ENCODE peak calls at places on chromosomes 13 and 19, in nine cellular contexts. One of them, this sample, is unnamed.

GRCh38 chr19:39032164-39032918 is at the start of gene FBXO27:
- DNase-seq in vagina: no peak
- DNase-seq in sigmoid colon: no peak
- DNase-seq in stomach: no peak
- DNase-seq in HL-60: no peak
- DNase-seq in GM12878: no peak
- DNase-seq in endothelial cell of umbilical vein: no peak
- DNase-seq in esophagus muscularis mucosa: no peak
- DNase-seq in breast epithelium: no peak
- DNase-seq in this sample: peak

GRCh38 chr19:50378169-50378862 is 2.1 kb downstream of the NR1H2 start:
- DNase-seq in vagina: no peak
- DNase-seq in sigmoid colon: peak
- DNase-seq in stomach: no peak
- DNase-seq in HL-60: no peak
- DNase-seq in GM12878: no peak
- DNase-seq in endothelial cell of umbilical vein: no peak
- DNase-seq in esophagus muscularis mucosa: no peak
- DNase-seq in breast epithelium: no peak
- DNase-seq in this sample: no peak

GRCh38 chr19:4705413-4706131 is 18.1 kb downstream of the DPP9 start:
- DNase-seq in vagina: no peak
- DNase-seq in sigmoid colon: no peak
- DNase-seq in stomach: no peak
- DNase-seq in HL-60: no peak
- DNase-seq in GM12878: no peak
- DNase-seq in endothelial cell of umbilical vein: no peak
- DNase-seq in esophagus muscularis mucosa: no peak
- DNase-seq in breast epithelium: no peak
- DNase-seq in this sample: no peak

GRCh38 chr19:17205237-17206140 is 9.7 kb upstream of the USE1 start:
- DNase-seq in vagina: no peak
- DNase-seq in sigmoid colon: peak
- DNase-seq in stomach: peak
- DNase-seq in HL-60: no peak
- DNase-seq in GM12878: no peak
- DNase-seq in endothelial cell of umbilical vein: peak
- DNase-seq in esophagus muscularis mucosa: no peak
- DNase-seq in breast epithelium: peak
- DNase-seq in this sample: no peak

GRCh38 chr19:49881672-49882394 is 4.3 kb downstream of the TBC1D17 start:
- DNase-seq in vagina: no peak
- DNase-seq in sigmoid colon: no peak
- DNase-seq in stomach: no peak
- DNase-seq in HL-60: no peak
- DNase-seq in GM12878: no peak
- DNase-seq in endothelial cell of umbilical vein: no peak
- DNase-seq in esophagus muscularis mucosa: no peak
- DNase-seq in breast epithelium: no peak
- DNase-seq in this sample: no peak

GRCh38 chr19:41575998-41576397 is at the start of gene CEACAM21:
- DNase-seq in vagina: no peak
- DNase-seq in sigmoid colon: no peak
- DNase-seq in stomach: peak
- DNase-seq in HL-60: peak
- DNase-seq in GM12878: no peak
- DNase-seq in endothelial cell of umbilical vein: no peak
- DNase-seq in esophagus muscularis mucosa: peak
- DNase-seq in breast epithelium: no peak
- DNase-seq in this sample: no peak

GRCh38 chr13:89955773-89956172 is 1391.7 kb upstream of the MIR17HG start:
- DNase-seq in vagina: no peak
- DNase-seq in sigmoid colon: no peak
- DNase-seq in stomach: no peak
- DNase-seq in HL-60: no peak
- DNase-seq in GM12878: no peak
- DNase-seq in endothelial cell of umbilical vein: no peak
- DNase-seq in esophagus muscularis mucosa: no peak
- DNase-seq in breast epithelium: no peak
- DNase-seq in this sample: no peak

GRCh38 chr19:3243851-3244700 is 19.6 kb downstream of the CELF5 start:
- DNase-seq in vagina: no peak
- DNase-seq in sigmoid colon: no peak
- DNase-seq in stomach: peak
- DNase-seq in HL-60: peak
- DNase-seq in GM12878: no peak
- DNase-seq in endothelial cell of umbilical vein: peak
- DNase-seq in esophagus muscularis mucosa: no peak
- DNase-seq in breast epithelium: no peak
- DNase-seq in this sample: peak

GRCh38 chr19:12664406-12665280 is 1.9 kb downstream of the MAN2B1 start:
- DNase-seq in vagina: no peak
- DNase-seq in sigmoid colon: no peak
- DNase-seq in stomach: no peak
- DNase-seq in HL-60: no peak
- DNase-seq in GM12878: no peak
- DNase-seq in endothelial cell of umbilical vein: no peak
- DNase-seq in esophagus muscularis mucosa: no peak
- DNase-seq in breast epithelium: no peak
- DNase-seq in this sample: no peak

GRCh38 chr19:5714819-5715218 is 5.1 kb downstream of the LONP1 start:
- DNase-seq in vagina: no peak
- DNase-seq in sigmoid colon: no peak
- DNase-seq in stomach: no peak
- DNase-seq in HL-60: no peak
- DNase-seq in GM12878: no peak
- DNase-seq in endothelial cell of umbilical vein: no peak
- DNase-seq in esophagus muscularis mucosa: no peak
- DNase-seq in breast epithelium: no peak
- DNase-seq in this sample: no peak

GRCh38 chr13:99136427-99136954 is 64.2 kb upstream of the UBAC2 start:
- DNase-seq in vagina: no peak
- DNase-seq in sigmoid colon: no peak
- DNase-seq in stomach: no peak
- DNase-seq in HL-60: no peak
- DNase-seq in GM12878: no peak
- DNase-seq in endothelial cell of umbilical vein: no peak
- DNase-seq in esophagus muscularis mucosa: no peak
- DNase-seq in breast epithelium: no peak
- DNase-seq in this sample: no peak

GRCh38 chr19:40623403-40624239 is 22.5 kb downstream of the LTBP4 start:
- DNase-seq in vagina: no peak
- DNase-seq in sigmoid colon: no peak
- DNase-seq in stomach: no peak
- DNase-seq in HL-60: no peak
- DNase-seq in GM12878: no peak
- DNase-seq in endothelial cell of umbilical vein: no peak
- DNase-seq in esophagus muscularis mucosa: no peak
- DNase-seq in breast epithelium: no peak
- DNase-seq in this sample: peak

GRCh38 chr13:46871557-46871956 is 25.3 kb downstream of the HTR2A start:
- DNase-seq in vagina: no peak
- DNase-seq in sigmoid colon: no peak
- DNase-seq in stomach: no peak
- DNase-seq in HL-60: no peak
- DNase-seq in GM12878: no peak
- DNase-seq in endothelial cell of umbilical vein: no peak
- DNase-seq in esophagus muscularis mucosa: no peak
- DNase-seq in breast epithelium: no peak
- DNase-seq in this sample: no peak

GRCh38 chr19:47663911-47664771 is 49.1 kb upstream of the EHD2 start:
- DNase-seq in vagina: peak
- DNase-seq in sigmoid colon: peak
- DNase-seq in stomach: peak
- DNase-seq in HL-60: peak
- DNase-seq in GM12878: no peak
- DNase-seq in endothelial cell of umbilical vein: no peak
- DNase-seq in esophagus muscularis mucosa: peak
- DNase-seq in breast epithelium: peak
- DNase-seq in this sample: no peak

GRCh38 chr13:90055121-90055520 is 1292.4 kb upstream of the MIR17HG start:
- DNase-seq in vagina: no peak
- DNase-seq in sigmoid colon: no peak
- DNase-seq in stomach: no peak
- DNase-seq in HL-60: no peak
- DNase-seq in GM12878: no peak
- DNase-seq in endothelial cell of umbilical vein: no peak
- DNase-seq in esophagus muscularis mucosa: no peak
- DNase-seq in breast epithelium: no peak
- DNase-seq in this sample: peak

GRCh38 chr19:2633693-2634075 is 68.8 kb downstream of the GNG7 start:
- DNase-seq in vagina: no peak
- DNase-seq in sigmoid colon: no peak
- DNase-seq in stomach: no peak
- DNase-seq in HL-60: no peak
- DNase-seq in GM12878: no peak
- DNase-seq in endothelial cell of umbilical vein: no peak
- DNase-seq in esophagus muscularis mucosa: no peak
- DNase-seq in breast epithelium: no peak
- DNase-seq in this sample: no peak

GRCh38 chr19:36120092-36120983 is 5.1 kb downstream of the TBCB start:
- DNase-seq in vagina: no peak
- DNase-seq in sigmoid colon: no peak
- DNase-seq in stomach: no peak
- DNase-seq in HL-60: no peak
- DNase-seq in GM12878: no peak
- DNase-seq in endothelial cell of umbilical vein: no peak
- DNase-seq in esophagus muscularis mucosa: no peak
- DNase-seq in breast epithelium: no peak
- DNase-seq in this sample: no peak

GRCh38 chr13:87677334-87678234 is 6.4 kb downstream of the SLITRK5 start:
- DNase-seq in vagina: peak
- DNase-seq in sigmoid colon: no peak
- DNase-seq in stomach: no peak
- DNase-seq in HL-60: no peak
- DNase-seq in GM12878: no peak
- DNase-seq in endothelial cell of umbilical vein: no peak
- DNase-seq in esophagus muscularis mucosa: no peak
- DNase-seq in breast epithelium: peak
- DNase-seq in this sample: no peak

GRCh38 chr13:50353651-50354415 is 338.6 kb downstream of the KCNRG start:
- DNase-seq in vagina: no peak
- DNase-seq in sigmoid colon: no peak
- DNase-seq in stomach: no peak
- DNase-seq in HL-60: no peak
- DNase-seq in GM12878: no peak
- DNase-seq in endothelial cell of umbilical vein: no peak
- DNase-seq in esophagus muscularis mucosa: peak
- DNase-seq in breast epithelium: no peak
- DNase-seq in this sample: no peak

GRCh38 chr13:110392510-110393233 is 85.6 kb downstream of the COL4A2 start:
- DNase-seq in vagina: no peak
- DNase-seq in sigmoid colon: no peak
- DNase-seq in stomach: no peak
- DNase-seq in HL-60: no peak
- DNase-seq in GM12878: no peak
- DNase-seq in endothelial cell of umbilical vein: peak
- DNase-seq in esophagus muscularis mucosa: no peak
- DNase-seq in breast epithelium: no peak
- DNase-seq in this sample: no peak

GRCh38 chr19:1290699-1291651 is 5.3 kb downstream of the EFNA2 start:
- DNase-seq in vagina: no peak
- DNase-seq in sigmoid colon: no peak
- DNase-seq in stomach: no peak
- DNase-seq in HL-60: no peak
- DNase-seq in GM12878: no peak
- DNase-seq in endothelial cell of umbilical vein: no peak
- DNase-seq in esophagus muscularis mucosa: no peak
- DNase-seq in breast epithelium: no peak
- DNase-seq in this sample: no peak
- TF ChIP-seq POLR2AphosphoS5 in vagina: no peak
- TF ChIP-seq POLR2AphosphoS5 in sigmoid colon: no peak
- TF ChIP-seq POLR2AphosphoS5 in stomach: no peak
- TF ChIP-seq POLR2AphosphoS5 in HL-60: no peak
- TF ChIP-seq POLR2AphosphoS5 in GM12878: no peak
- TF ChIP-seq POLR2AphosphoS5 in endothelial cell of umbilical vein: no peak
- TF ChIP-seq POLR2AphosphoS5 in esophagus muscularis mucosa: no peak
- TF ChIP-seq POLR2AphosphoS5 in breast epithelium: no peak
- TF ChIP-seq POLR2AphosphoS5 in this sample: no peak

DNA sequence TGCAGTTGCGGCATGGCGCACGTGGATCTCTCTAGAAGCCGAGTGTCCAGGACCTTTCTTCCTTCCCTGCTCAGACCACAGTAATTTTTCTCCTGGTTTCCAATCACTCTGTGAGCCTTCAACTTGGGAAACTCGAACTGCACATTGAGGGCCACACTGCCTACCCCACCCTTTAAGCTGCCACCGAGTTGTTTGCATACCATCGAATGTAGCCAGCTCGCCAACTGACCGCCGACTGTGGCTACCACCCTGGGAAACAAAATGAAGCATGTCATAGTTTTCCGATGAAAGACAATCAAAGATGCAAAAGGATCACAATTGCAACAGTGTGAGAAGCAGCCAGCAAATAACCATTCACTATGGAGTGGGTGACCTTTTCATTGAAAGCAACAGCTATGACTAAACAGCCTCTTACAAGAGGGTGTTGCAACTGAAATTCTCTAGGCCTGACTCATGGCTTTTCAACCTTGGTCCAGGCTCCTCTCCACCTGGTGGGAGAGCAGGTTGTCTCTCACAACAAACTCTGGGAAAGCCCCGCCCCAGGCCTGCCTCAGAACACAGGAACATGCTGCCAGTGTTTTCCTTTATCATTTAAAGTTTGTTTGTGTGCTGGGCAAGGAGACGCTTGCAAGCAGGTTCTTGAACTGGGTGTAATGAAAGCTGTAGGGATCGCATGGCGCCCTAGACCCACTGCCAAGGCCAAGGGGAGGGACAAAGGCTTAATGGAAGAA is 141.7 kb upstream of the SERP2 start:
- DNase-seq in vagina: peak
- DNase-seq in sigmoid colon: peak
- DNase-seq in stomach: peak
- DNase-seq in HL-60: no peak
- DNase-seq in GM12878: no peak
- DNase-seq in endothelial cell of umbilical vein: peak
- DNase-seq in esophagus muscularis mucosa: no peak
- DNase-seq in breast epithelium: peak
- DNase-seq in this sample: peak
- TF ChIP-seq POLR2AphosphoS5 in vagina: peak
- TF ChIP-seq POLR2AphosphoS5 in sigmoid colon: peak
- TF ChIP-seq POLR2AphosphoS5 in stomach: peak
- TF ChIP-seq POLR2AphosphoS5 in HL-60: no peak
- TF ChIP-seq POLR2AphosphoS5 in GM12878: no peak
- TF ChIP-seq POLR2AphosphoS5 in endothelial cell of umbilical vein: no peak
- TF ChIP-seq POLR2AphosphoS5 in esophagus muscularis mucosa: peak
- TF ChIP-seq POLR2AphosphoS5 in breast epithelium: peak
- TF ChIP-seq POLR2AphosphoS5 in this sample: peak

GRCh38 chr19:19662866-19663291 is 597 bp downstream of the ATP13A1 start:
- DNase-seq in vagina: no peak
- DNase-seq in sigmoid colon: peak
- DNase-seq in stomach: no peak
- DNase-seq in HL-60: no peak
- DNase-seq in GM12878: no peak
- DNase-seq in endothelial cell of umbilical vein: no peak
- DNase-seq in esophagus muscularis mucosa: no peak
- DNase-seq in breast epithelium: no peak
- DNase-seq in this sample: no peak
- TF ChIP-seq POLR2AphosphoS5 in vagina: no peak
- TF ChIP-seq POLR2AphosphoS5 in sigmoid colon: no peak
- TF ChIP-seq POLR2AphosphoS5 in stomach: no peak
- TF ChIP-seq POLR2AphosphoS5 in HL-60: no peak
- TF ChIP-seq POLR2AphosphoS5 in GM12878: no peak
- TF ChIP-seq POLR2AphosphoS5 in endothelial cell of umbilical vein: no peak
- TF ChIP-seq POLR2AphosphoS5 in esophagus muscularis mucosa: no peak
- TF ChIP-seq POLR2AphosphoS5 in breast epithelium: no peak
- TF ChIP-seq POLR2AphosphoS5 in this sample: no peak

GRCh38 chr13:48783181-48783630 is 129.5 kb downstream of the CYSLTR2 start:
- DNase-seq in vagina: no peak
- DNase-seq in sigmoid colon: peak
- DNase-seq in stomach: peak
- DNase-seq in HL-60: peak
- DNase-seq in GM12878: no peak
- DNase-seq in endothelial cell of umbilical vein: peak
- DNase-seq in esophagus muscularis mucosa: peak
- DNase-seq in breast epithelium: no peak
- DNase-seq in this sample: no peak
- TF ChIP-seq POLR2AphosphoS5 in vagina: no peak
- TF ChIP-seq POLR2AphosphoS5 in sigmoid colon: peak
- TF ChIP-seq POLR2AphosphoS5 in stomach: peak
- TF ChIP-seq POLR2AphosphoS5 in HL-60: peak
- TF ChIP-seq POLR2AphosphoS5 in GM12878: no peak
- TF ChIP-seq POLR2AphosphoS5 in endothelial cell of umbilical vein: no peak
- TF ChIP-seq POLR2AphosphoS5 in esophagus muscularis mucosa: peak
- TF ChIP-seq POLR2AphosphoS5 in breast epithelium: peak
- TF ChIP-seq POLR2AphosphoS5 in this sample: no peak